ENCODE peak calls at places on chromosomes 4 and X, in eight cellular contexts. N is AG08396, B is right cardiac atrium, S is T-helper 2 cell, X is coronary artery, A is astrocyte of the spinal cord, U is H9, L is psoas muscle. C is an unnamed sample.

GRCh38 chr4:145511913-145512522 is 30.4 kb downstream of the SMAD1 start:
- DNase-seq in N (no peak), B (no peak), S (no peak), X (no peak), A (no peak), U (no peak), L (no peak), C (no peak)

GRCh38 chr4:188113156-188113555 is 3.8 kb upstream of the TRIML2 start:
- DNase-seq in N (no peak), B (no peak), S (no peak), X (no peak), A (no peak), U (no peak), L (no peak), C (no peak)

GRCh38 chrX:39813631-39814246 is 284.0 kb downstream of the BCOR start:
- DNase-seq in N (peak; percentile 53), B (peak; percentile 90), S (no peak), X (peak; percentile 95), A (peak; percentile 79), U (no peak), L (peak; percentile 75), C (no peak)

GRCh38 chr4:76836860-76837564 is 60.9 kb downstream of the SOWAHB start:
- DNase-seq in N (no peak), B (no peak), S (no peak), X (no peak), A (no peak), U (no peak), L (no peak), C (no peak)

GRCh38 chrX:72243472-72243871 is 4.6 kb upstream of the ERCC6L start:
- DNase-seq in N (no peak), B (no peak), S (no peak), X (no peak), A (peak; percentile 55), U (no peak), L (no peak), C (no peak)

GRCh38 chr4:80307774-80308465 is 27.6 kb upstream of the CFAP299 start:
- DNase-seq in N (peak; percentile 31), B (peak; percentile 16), S (no peak), X (no peak), A (peak; percentile 59), U (no peak), L (no peak), C (no peak)

GRCh38 chr4:105092356-105092755 is 54.3 kb upstream of the TET2 start:
- DNase-seq in N (peak; percentile 12), B (no peak), S (no peak), X (no peak), A (peak; percentile 89), U (no peak), L (no peak), C (no peak)

GRCh38 chr4:65167719-65168118 is 502.6 kb downstream of the EPHA5 start:
- DNase-seq in N (no peak), B (no peak), S (no peak), X (no peak), A (no peak), U (no peak), L (no peak), C (no peak)

GRCh38 chrX:77918568-77918967 is 8.1 kb downstream of the ATP7A start:
- DNase-seq in N (no peak), B (no peak), S (no peak), X (no peak), A (no peak), U (no peak), L (no peak), C (no peak)

GRCh38 chrX:43882294-43882681 is at the start of gene MAOB:
- DNase-seq in N (peak; percentile 48), B (peak; percentile 83), S (no peak), X (no peak), A (no peak), U (peak; percentile 45), L (peak; percentile 54), C (peak; percentile 72)

GRCh38 chrX:113330416-113330815 is 489.8 kb upstream of the AMOT start:
- DNase-seq in N (no peak), B (no peak), S (no peak), X (no peak), A (no peak), U (no peak), L (no peak), C (no peak)

GRCh38 chr4:183504930-183505555 is at the start of gene ING2:
- DNase-seq in N (peak; percentile 87), B (peak; percentile 75), S (peak; percentile 83), X (no peak), A (no peak), U (no peak), L (no peak), C (no peak)

GRCh38 chr4:15851969-15852368 is 73.8 kb downstream of the CD38 start:
- DNase-seq in N (no peak), B (no peak), S (no peak), X (no peak), A (no peak), U (no peak), L (no peak), C (no peak)

GRCh38 chrX:150270622-150271021 is 92.5 kb upstream of the MAMLD1 start:
- DNase-seq in N (no peak), B (no peak), S (no peak), X (no peak), A (no peak), U (no peak), L (no peak), C (no peak)

GRCh38 chrX:148929686-148930085 is 429.3 kb downstream of the AFF2 start:
- DNase-seq in N (peak; percentile 3), B (no peak), S (no peak), X (no peak), A (peak; percentile 27), U (no peak), L (no peak), C (no peak)

GRCh38 chrX:41827886-41828285 is 95.5 kb downstream of the CASK start:
- DNase-seq in N (no peak), B (no peak), S (no peak), X (no peak), A (peak; percentile 8), U (no peak), L (no peak), C (no peak)

GRCh38 chrX:106894978-106895452 is 8.1 kb downstream of the RIPPLY1 start:
- DNase-seq in N (peak; percentile 35), B (no peak), S (no peak), X (no peak), A (peak; percentile 76), U (no peak), L (peak; percentile 23), C (no peak)

GRCh38 chr4:150265806-150266205 is 187.6 kb downstream of the DCLK2 start:
- DNase-seq in N (no peak), B (no peak), S (no peak), X (no peak), A (no peak), U (no peak), L (no peak), C (no peak)

GRCh38 chrX:15619053-15619772 is 18.5 kb upstream of the ACE2 start:
- DNase-seq in N (no peak), B (no peak), S (no peak), X (no peak), A (peak; percentile 38), U (no peak), L (no peak), C (no peak)

GRCh38 chrX:71067727-71068051 is 445 bp downstream of the SNX12 start:
- DNase-seq in N (no peak), B (no peak), S (no peak), X (no peak), A (no peak), U (no peak), L (no peak), C (no peak)

GRCh38 chr4:89111833-89112563 is 665 bp downstream of the TIGD2 start:
- DNase-seq in N (peak; percentile 68), B (no peak), S (no peak), X (no peak), A (peak; percentile 68), U (no peak), L (no peak), C (no peak)